ENCODE peak calls at places on chromosomes 12 and 14, in seven cellular contexts. L is MV-4-11, S is GM10248, B is GM04504, E is fibroblast of gingiva, X is RWPE1, N is OCI-M1. F is an unnamed sample.

GRCh38 chr14:83632375-83632774 is 1897.6 kb upstream of the FLRT2 start:
- DNase-seq in X (no peak), B (no peak), L (peak), N (peak), E (no peak), S (no peak), F (no peak)

GRCh38 chr14:21068521-21069387 is 1.4 kb upstream of the ARHGEF40 start:
- DNase-seq in X (peak), S (peak), B (peak), N (peak), L (peak), E (peak), F (peak)

GRCh38 chr12:54207539-54208267 is 18.9 kb upstream of the SMUG1 start:
- DNase-seq in S (peak), X (peak), B (no peak), N (peak), E (no peak), L (peak), F (peak)

GRCh38 chr14:68468437-68469207 is 324.2 kb downstream of the ZFP36L1 start:
- DNase-seq in S (no peak), X (peak), N (no peak), L (no peak), B (peak), E (peak), F (peak)

GRCh38 chr12:89840162-89840922 is 131.7 kb upstream of the ATP2B1 start:
- DNase-seq in X (no peak), S (no peak), N (peak), B (no peak), L (peak), E (peak), F (no peak)

GRCh38 chr14:24673534-24674203 is 39.7 kb upstream of the GZMB start:
- DNase-seq in X (peak), L (peak), E (no peak), N (no peak), B (no peak), S (peak), F (no peak)

GRCh38 chr12:95204141-95204866 is 13.0 kb downstream of the FGD6 start:
- DNase-seq in E (no peak), L (peak), N (peak), X (peak), B (no peak), S (no peak), F (peak)

GRCh38 chr14:55938249-55938791 is 179.9 kb upstream of the PELI2 start:
- DNase-seq in N (no peak), L (peak), S (no peak), X (peak), B (peak), E (peak), F (peak)

GRCh38 chr12:57434517-57435223 is at the start of gene INHBC:
- DNase-seq in B (no peak), E (no peak), L (no peak), N (no peak), S (no peak), X (no peak), F (no peak)